ENCODE peak calls at places on chromosomes 6 and 20, in six cellular contexts. V is suprapubic skin, A is fibroblast of the aortic adventitia, B is C1 segment of cervical spinal cord, T is GM20000, S is amniotic epithelial cell. H is an unnamed sample.

GRCh38 chr6:158742988-158743651 is 76.0 kb downstream of the EZR start:
- DNase-seq in V (no peak), A (no peak), B (no peak), T (no peak), S (no peak), H (no peak)

GRCh38 chr6:135702955-135703499 is 148.5 kb upstream of the PDE7B start:
- DNase-seq in V (no peak), A (no peak), B (no peak), T (no peak), S (peak; percentile 3), H (no peak)

GRCh38 chr6:41955412-41955811 is 13.8 kb upstream of the CCND3 start:
- DNase-seq in V (no peak), A (no peak), B (no peak), T (no peak), S (no peak), H (no peak)

GRCh38 chr6:108677894-108678293 is 117.2 kb downstream of the FOXO3 start:
- DNase-seq in V (no peak), A (no peak), B (no peak), T (no peak), S (no peak), H (no peak)

GRCh38 chr6:110044093-110044492 is 66.0 kb downstream of the GPR6 start:
- DNase-seq in V (no peak), A (no peak), B (no peak), T (no peak), S (no peak), H (no peak)

GRCh38 chr6:52995913-52996685 is 1.0 kb upstream of the GSTA4 start:
- DNase-seq in V (peak; percentile 77), A (peak; percentile 88), B (peak; percentile 32), T (no peak), S (peak; percentile 89), H (no peak)

GRCh38 chr6:153084393-153084792 is 46.7 kb downstream of the RGS17 start:
- DNase-seq in V (no peak), A (peak; percentile 76), B (no peak), T (no peak), S (peak; percentile 46), H (no peak)

GRCh38 chr6:143792402-143793339 is 50.5 kb upstream of the LTV1 start:
- DNase-seq in V (no peak), A (peak; percentile 30), B (no peak), T (no peak), S (no peak), H (no peak)

GRCh38 chr20:59177266-59178250 is 13.9 kb downstream of the ZNF831 start:
- DNase-seq in V (no peak), A (no peak), B (no peak), T (no peak), S (no peak), H (no peak)

GRCh38 chr6:170313716-170314295 is 7.2 kb downstream of the FAM120B start:
- DNase-seq in V (no peak), A (no peak), B (no peak), T (no peak), S (peak; percentile 50), H (no peak)

GRCh38 chr6:150336299-150336698 is 32.5 kb upstream of the IYD start:
- DNase-seq in V (no peak), A (peak; percentile 37), B (no peak), T (peak; percentile 12), S (peak; percentile 10), H (no peak)

GRCh38 chr6:71419954-71420692 is 131.5 kb downstream of the OGFRL1 start:
- DNase-seq in V (peak; percentile 69), A (no peak), B (peak; percentile 70), T (peak; percentile 26), S (no peak), H (no peak)

GRCh38 chr6:17851720-17852161 is 135.7 kb downstream of the KIF13A start:
- DNase-seq in V (no peak), A (peak; percentile 79), B (no peak), T (no peak), S (peak; percentile 87), H (no peak)

GRCh38 chr6:52574709-52575489 is 2.0 kb downstream of the TRAM2 start:
- DNase-seq in V (no peak), A (peak; percentile 47), B (no peak), T (peak; percentile 76), S (no peak), H (no peak)

GRCh38 chr6:33988121-33989015 is 157.5 kb downstream of the GRM4 start:
- DNase-seq in V (peak; percentile 40), A (no peak), B (no peak), T (no peak), S (no peak), H (peak; percentile 68)

GRCh38 chr6:89475634-89476033 is 42.7 kb downstream of the ANKRD6 start:
- DNase-seq in V (no peak), A (peak; percentile 37), B (no peak), T (no peak), S (no peak), H (no peak)

GRCh38 chr6:36660771-36661471 is 17.6 kb upstream of the CDKN1A start:
- DNase-seq in V (peak; percentile 80), A (no peak), B (peak; percentile 29), T (no peak), S (peak; percentile 41), H (no peak)

GRCh38 chr20:10868299-10868698 is 194.5 kb upstream of the JAG1 start:
- DNase-seq in V (no peak), A (no peak), B (no peak), T (no peak), S (no peak), H (no peak)

GRCh38 chr6:27617046-27617687 is 144.3 kb upstream of the ZNF184 start:
- DNase-seq in V (no peak), A (peak; percentile 30), B (no peak), T (no peak), S (peak; percentile 16), H (no peak)

GRCh38 chr20:32960849-32961731 is 43.1 kb downstream of the SUN5 start:
- DNase-seq in V (no peak), A (no peak), B (no peak), T (no peak), S (no peak), H (no peak)

GRCh38 chr20:62737971-62738881 is 29.6 kb downstream of the NTSR1 start:
- DNase-seq in V (no peak), A (no peak), B (no peak), T (no peak), S (no peak), H (no peak)

GRCh38 chr6:75449625-75450206 is 43.9 kb downstream of the FILIP1 start:
- DNase-seq in V (no peak), A (peak; percentile 75), B (no peak), T (no peak), S (peak; percentile 67), H (no peak)

GRCh38 chr6:87722831-87723726 is 21.0 kb upstream of the AKIRIN2 start:
- DNase-seq in V (no peak), A (peak; percentile 98), B (peak; percentile 71), T (no peak), S (peak; percentile 87), H (no peak)

GRCh38 chr6:1745814-1746213 is 136.1 kb downstream of the FOXC1 start:
- DNase-seq in V (no peak), A (no peak), B (no peak), T (no peak), S (no peak), H (no peak)

GRCh38 chr6:137705166-137706064 is 161.6 kb upstream of the TNFAIP3 start:
- DNase-seq in V (peak; percentile 72), A (peak; percentile 80), B (peak; percentile 19), T (peak; percentile 58), S (peak; percentile 69), H (no peak)

GRCh38 chr6:399785-400517 is 8.4 kb downstream of the IRF4 start:
- DNase-seq in V (no peak), A (no peak), B (no peak), T (peak; percentile 72), S (no peak), H (no peak)

GRCh38 chr6:815348-815738 is 122.4 kb upstream of the EXOC2 start:
- DNase-seq in V (no peak), A (no peak), B (no peak), T (no peak), S (no peak), H (no peak)

GRCh38 chr20:22578221-22579118 is 5.9 kb downstream of the FOXA2 start:
- DNase-seq in V (no peak), A (no peak), B (no peak), T (no peak), S (no peak), H (no peak)

GRCh38 chr6:46491789-46492547 is 719 bp upstream of the RCAN2 start:
- DNase-seq in V (peak; percentile 62), A (peak; percentile 11), B (peak; percentile 84), T (peak; percentile 65), S (peak; percentile 30), H (no peak)

GRCh38 chr6:140370949-140371348 is 996.5 kb upstream of the CITED2 start:
- DNase-seq in V (no peak), A (no peak), B (no peak), T (no peak), S (no peak), H (no peak)

GRCh38 chr20:23046431-23046830 is 3.0 kb downstream of the THBD start:
- DNase-seq in V (no peak), A (no peak), B (no peak), T (no peak), S (no peak), H (no peak)

GRCh38 chr20:45500022-45500421 is 15.4 kb downstream of the SPINT3 start:
- DNase-seq in V (no peak), A (no peak), B (no peak), T (no peak), S (no peak), H (no peak)

GRCh38 chr20:50967621-50968020 is 9.0 kb downstream of the MOCS3 start:
- DNase-seq in V (peak; percentile 10), A (no peak), B (no peak), T (no peak), S (no peak), H (no peak)

GRCh38 chr6:170277893-170278742 is 12.8 kb downstream of the DLL1 start:
- DNase-seq in V (no peak), A (no peak), B (no peak), T (no peak), S (no peak), H (no peak)

GRCh38 chr6:20868397-20869185 is 334.3 kb downstream of the CDKAL1 start:
- DNase-seq in V (no peak), A (no peak), B (no peak), T (no peak), S (no peak), H (peak; percentile 98)

GRCh38 chr20:51299413-51299812 is 243.1 kb downstream of the NFATC2 start:
- DNase-seq in V (no peak), A (no peak), B (no peak), T (no peak), S (no peak), H (no peak)

GRCh38 chr6:25005010-25005409 is 69.2 kb upstream of the RIPOR2 start:
- DNase-seq in V (no peak), A (no peak), B (no peak), T (no peak), S (no peak), H (no peak)

GRCh38 chr20:3768342-3769130 is 983 bp upstream of the ADISSP start:
- DNase-seq in V (peak; percentile 88), A (peak; percentile 69), B (peak; percentile 80), T (peak; percentile 83), S (peak; percentile 83), H (no peak)

GRCh38 chr6:43359381-43359780 is 10.1 kb downstream of the ZNF318 start:
- DNase-seq in V (no peak), A (no peak), B (no peak), T (no peak), S (no peak), H (no peak)